ENCODE peak calls at places on chromosome 1, in four cellular contexts. Z is H9, H is gastrocnemius medialis, A is adrenal gland. Y is an unnamed sample. For H3K9me3, the result is how much of the 10 kb centered on the place peaks cover.

GRCh38 chr1:232904566-232904965 is 45.8 kb upstream of the NTPCR start:
- DNase-seq in Z (no peak), H (no peak), A (no peak), Y (no peak)

GRCh38 chr1:203650012-203650836 is 23.6 kb downstream of the ATP2B4 start:
- DNase-seq in H (no peak), Z (peak), A (peak), Y (peak)

GRCh38 chr1:198494139-198494538 is 46.3 kb downstream of the ATP6V1G3 start:
- DNase-seq in A (no peak), H (no peak), Z (no peak), Y (no peak)

GRCh38 chr1:222617367-222617951 is 438 bp upstream of the MIA3 start:
- DNase-seq in H (peak), Z (peak), A (peak), Y (peak)

GRCh38 chr1:77900687-77901293 is 12.4 kb downstream of the NEXN start:
- DNase-seq in Z (peak), H (no peak), A (no peak), Y (no peak)

GRCh38 chr1:95197616-95198252 is 36.3 kb upstream of the RWDD3 start:
- DNase-seq in H (no peak), A (no peak), Z (no peak), Y (no peak)

GRCh38 chr1:113123737-113124136 is 50.7 kb downstream of the LRIG2 start:
- DNase-seq in Z (no peak), H (no peak), A (no peak), Y (no peak)

GRCh38 chr1:151314137-151314875 is 12.9 kb downstream of the PI4KB start:
- DNase-seq in H (peak), A (peak), Z (no peak), Y (peak)

GRCh38 chr1:110049801-110050601 is 15.6 kb downstream of the STRIP1 start:
- DNase-seq in Z (no peak), H (no peak), A (no peak), Y (no peak)

GRCh38 chr1:53620620-53620957 is 118.4 kb downstream of the GLIS1 start:
- DNase-seq in A (no peak), H (no peak), Z (no peak), Y (peak)

GRCh38 chr1:18950415-18951026 is 6.0 kb downstream of the IFFO2 start:
- DNase-seq in Z (no peak), A (peak), H (no peak), Y (peak)

GRCh38 chr1:201119206-201119814 is 7.1 kb upstream of the CACNA1S start:
- DNase-seq in A (peak), Z (peak), H (peak), Y (no peak)

GRCh38 chr1:239179001-239179400 is 207.4 kb upstream of the CHRM3 start:
- DNase-seq in Z (no peak), A (no peak), H (no peak), Y (no peak)

GRCh38 chr1:198267921-198268320 is 111.1 kb downstream of the NEK7 start:
- DNase-seq in Z (no peak), H (no peak), A (no peak), Y (no peak)

GRCh38 chr1:156884560-156884959 is 9.0 kb upstream of the PEAR1 start:
- DNase-seq in A (no peak), H (no peak), Z (no peak), Y (no peak)

GRCh38 chr1:55321947-55322346 is 106.8 kb upstream of the USP24 start:
- DNase-seq in Z (no peak), A (no peak), H (no peak), Y (no peak)

GRCh38 chr1:17688217-17688810 is 66.8 kb upstream of the ACTL8 start:
- DNase-seq in Z (no peak), H (peak), A (no peak), Y (no peak)

GRCh38 chr1:218705911-218706893 is 361.1 kb downstream of the TGFB2 start:
- DNase-seq in H (no peak), Z (no peak), A (no peak), Y (peak)

GRCh38 chr1:94819584-94819944 is 593 bp upstream of the SLC44A3 start:
- DNase-seq in H (no peak), Z (no peak), A (no peak), Y (no peak)

GRCh38 chr1:71658295-71658694 is 577.5 kb upstream of the ZRANB2 start:
- DNase-seq in Z (no peak), H (no peak), A (no peak), Y (no peak)

GRCh38 chr1:3242408-3243270 is 173.6 kb downstream of the PRDM16 start:
- DNase-seq in H (no peak), A (no peak), Z (no peak), Y (no peak)

DNA sequence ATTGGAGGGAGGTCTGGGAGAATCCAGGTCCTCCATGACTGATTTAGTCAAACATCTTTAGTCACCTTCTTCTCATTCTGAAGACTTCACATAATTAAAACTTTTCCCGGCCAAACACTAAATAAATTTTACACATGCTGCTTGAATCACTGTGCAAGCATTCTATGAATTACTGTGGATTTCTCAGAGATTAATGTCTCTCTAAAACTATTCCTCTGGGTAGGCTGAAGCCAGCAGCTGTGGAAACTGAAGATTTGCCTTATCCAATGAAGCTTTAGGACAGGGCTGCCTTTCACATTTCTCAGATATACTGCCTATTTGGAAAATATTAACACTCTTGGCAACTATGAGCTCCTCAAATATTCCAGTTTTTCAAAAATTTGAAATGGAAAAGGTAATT is 61.7 kb downstream of the JMJD4 start:
- DNase-seq in H (no peak), A (no peak), Z (no peak), Y (no peak)
- H3K9me3 ChIP-seq in H (under half), A (under half), Z (under half), Y (under half)

GRCh38 chr1:111332190-111332589 is 41.5 kb downstream of the CHIA start:
- DNase-seq in A (no peak), Z (no peak), H (no peak), Y (no peak)

GRCh38 chr1:111334169-111334568 is 43.5 kb downstream of the CHIA start:
- DNase-seq in H (no peak), Z (peak), A (no peak), Y (no peak)
- TF ChIP-seq CTCF in H (no peak), Z (peak), A (peak), Y (peak)

GRCh38 chr1:32220746-32221580 is 1.2 kb downstream of the TMEM234 start:
- DNase-seq in Z (no peak), H (no peak), A (no peak), Y (no peak)

GRCh38 chr1:32221581-32221979 is 573 bp downstream of the TMEM234 start:
- DNase-seq in H (no peak), A (no peak), Z (no peak), Y (no peak)

GRCh38 chr1:32221980-32222751 is at the start of the genes EIF3I and TMEM234:
- DNase-seq in Z (peak), H (peak), A (peak), Y (peak)

GRCh38 chr1:32215629-32216505 is 6.3 kb downstream of the TMEM234 start:
- DNase-seq in A (peak), Z (peak), H (peak), Y (peak)

GRCh38 chr1:32219022-32219421 is 3.1 kb downstream of the TMEM234 start:
- DNase-seq in Z (no peak), H (no peak), A (no peak), Y (no peak)
- H3K27ac ChIP-seq in Z (no peak), H (no peak), A (no peak), Y (no peak)

GRCh38 chr1:240256836-240257503 is 165.3 kb downstream of the FMN2 start:
- DNase-seq in A (no peak), H (no peak), Z (no peak), Y (no peak)
- H3K9me3 ChIP-seq in A (under half), H (under half), Z (under half), Y (under half)